ENCODE peak calls at places on chromosomes 5 and 9, in six cellular contexts. A, Y, U, P, X and Z are unnamed samples.

GRCh38 chr5:42889311-42889933 is 77.7 kb upstream of the SELENOP start:
- DNase-seq in A (peak), Y (peak), U (peak), P (peak), X (peak), Z (peak)

GRCh38 chr9:107249131-107249533 is 33.9 kb upstream of the RAD23B start:
- DNase-seq in A (no peak), Y (peak), U (no peak), P (no peak), X (no peak), Z (no peak)

GRCh38 chr9:99079542-99079941 is 25.4 kb upstream of the TGFBR1 start:
- DNase-seq in A (no peak), Y (no peak), U (no peak), P (no peak), X (no peak), Z (no peak)

GRCh38 chr5:73218552-73219171 is 45.7 kb downstream of the TMEM174 start:
- DNase-seq in A (no peak), Y (peak), U (no peak), P (peak), X (no peak), Z (no peak)

GRCh38 chr5:102627311-102627710 is 127.8 kb upstream of the PAM start:
- DNase-seq in A (no peak), Y (no peak), U (no peak), P (no peak), X (no peak), Z (no peak)

GRCh38 chr5:52469420-52469819 is 318.3 kb upstream of the ITGA1 start:
- DNase-seq in A (no peak), Y (no peak), U (no peak), P (no peak), X (no peak), Z (no peak)

GRCh38 chr9:6230037-6230778 is 14.6 kb downstream of the IL33 start:
- DNase-seq in A (no peak), Y (peak), U (no peak), P (no peak), X (no peak), Z (no peak)

GRCh38 chr9:100104314-100104713 is 5.3 kb downstream of the INVS start:
- DNase-seq in A (no peak), Y (peak), U (no peak), P (no peak), X (no peak), Z (no peak)

GRCh38 chr5:51386916-51387853 is 3.9 kb downstream of the ISL1 start:
- DNase-seq in A (no peak), Y (peak), U (peak), P (no peak), X (peak), Z (no peak)

GRCh38 chr9:89461302-89461701 is 36.6 kb downstream of the SEMA4D start:
- DNase-seq in A (no peak), Y (peak), U (no peak), P (no peak), X (no peak), Z (no peak)

GRCh38 chr5:71957431-71957934 is 149.8 kb upstream of the MAP1B start:
- DNase-seq in A (no peak), Y (no peak), U (no peak), P (no peak), X (no peak), Z (no peak)

GRCh38 chr5:109695005-109695926 is 5.5 kb downstream of the MAN2A1 start:
- DNase-seq in A (no peak), Y (no peak), U (no peak), P (no peak), X (no peak), Z (no peak)

GRCh38 chr5:171388816-171389168 is 1.1 kb downstream of the NPM1 start:
- DNase-seq in A (no peak), Y (no peak), U (no peak), P (no peak), X (no peak), Z (no peak)

GRCh38 chr9:7316967-7317366 is 482.6 kb downstream of the DMAC1 start:
- DNase-seq in A (no peak), Y (peak), U (no peak), P (no peak), X (no peak), Z (no peak)

GRCh38 chr5:102858221-102858620 is 103.1 kb downstream of the PAM start:
- DNase-seq in A (no peak), Y (peak), U (no peak), P (no peak), X (no peak), Z (no peak)

GRCh38 chr9:86040281-86041155 is 58.8 kb downstream of the GOLM1 start:
- DNase-seq in A (no peak), Y (no peak), U (no peak), P (no peak), X (no peak), Z (no peak)

GRCh38 chr5:53323943-53324642 is 156.3 kb upstream of the FST start:
- DNase-seq in A (no peak), Y (no peak), U (no peak), P (no peak), X (no peak), Z (no peak)

GRCh38 chr5:136276946-136277345 is 84.0 kb upstream of the SMIM32 start:
- DNase-seq in A (no peak), Y (no peak), U (no peak), P (no peak), X (no peak), Z (no peak)

GRCh38 chr9:95940265-95940664 is 64.8 kb downstream of the ERCC6L2 start:
- DNase-seq in A (no peak), Y (no peak), U (no peak), P (no peak), X (no peak), Z (no peak)

DNA sequence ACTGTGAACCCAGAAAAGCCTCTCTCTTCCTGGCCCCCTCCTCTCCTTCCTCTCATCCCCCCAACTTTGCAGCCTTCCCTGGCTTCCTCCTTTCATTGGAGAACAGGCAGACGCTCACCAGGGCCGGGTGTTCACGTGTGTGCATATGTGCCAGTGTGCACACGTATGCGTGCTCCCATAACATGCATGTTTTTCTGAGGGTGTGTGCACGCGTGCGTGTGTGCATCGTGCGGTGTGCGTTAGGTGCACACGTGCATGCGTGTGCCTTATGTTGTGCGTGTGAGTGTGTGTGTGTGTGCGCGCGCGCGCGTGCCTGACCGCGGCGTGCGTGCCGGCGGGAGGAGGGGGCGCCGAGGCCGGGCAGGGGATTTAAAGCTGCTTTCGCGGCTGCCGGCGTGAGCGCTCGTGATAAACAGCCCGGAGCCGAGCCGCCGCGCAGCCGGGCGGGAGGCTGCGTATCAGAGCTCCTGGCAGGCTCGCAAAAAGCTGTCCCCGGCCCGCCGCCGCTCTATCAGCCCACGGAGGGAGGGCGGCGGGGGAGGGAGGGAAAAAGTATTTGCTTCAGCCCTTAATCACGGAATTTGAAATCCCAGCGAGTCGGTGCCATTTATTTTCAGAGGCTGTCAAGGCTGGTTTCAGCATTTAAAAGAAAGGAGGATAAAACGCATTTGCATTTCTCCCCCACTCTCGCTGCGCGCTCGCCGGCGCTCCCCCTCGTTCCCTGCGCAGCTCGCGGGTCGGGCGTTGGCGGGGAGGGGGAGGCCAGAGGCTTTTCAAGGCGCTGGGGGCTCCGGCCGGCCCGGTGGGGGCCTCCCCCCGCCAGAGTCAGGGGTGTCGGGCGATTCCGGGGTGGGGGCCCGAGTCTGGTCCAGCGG is 183.9 kb downstream of the C9orf50 start:
- DNase-seq in A (no peak), Y (peak), U (peak), P (no peak), X (no peak), Z (peak)
- H3K27ac ChIP-seq in A (no peak), Y (no peak), U (peak), P (no peak), X (no peak), Z (peak)

DNA sequence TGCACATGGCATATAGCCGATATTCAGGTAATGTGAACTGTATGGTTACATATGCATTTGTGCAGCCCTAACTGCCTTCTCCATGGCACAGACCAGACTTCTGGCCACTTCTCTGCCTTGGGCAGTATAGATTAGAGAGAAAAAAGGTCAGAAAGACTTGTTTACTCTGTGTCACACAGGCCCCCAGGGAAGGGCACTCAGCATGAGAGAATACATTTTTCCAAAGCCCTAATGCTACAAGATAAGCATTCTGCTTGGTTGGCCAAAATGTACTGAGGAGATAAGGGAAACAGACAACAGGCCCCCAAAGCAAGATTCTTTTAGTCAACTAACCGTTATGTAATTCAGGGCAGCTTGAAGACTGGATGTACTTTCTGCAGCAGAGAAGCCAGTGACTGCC is 205.8 kb downstream of the NSG2 start:
- DNase-seq in A (no peak), Y (no peak), U (peak), P (no peak), X (no peak), Z (no peak)
- H3K27ac ChIP-seq in A (no peak), Y (no peak), U (peak), P (no peak), X (no peak), Z (no peak)

GRCh38 chr9:69214939-69215338 is 40.9 kb downstream of the TJP2 start:
- DNase-seq in A (no peak), Y (no peak), U (no peak), P (no peak), X (no peak), Z (no peak)

GRCh38 chr9:69211424-69212036 is 37.5 kb downstream of the TJP2 start:
- DNase-seq in A (no peak), Y (no peak), U (no peak), P (no peak), X (no peak), Z (no peak)

GRCh38 chr9:69215774-69216482 is 41.9 kb downstream of the TJP2 start:
- DNase-seq in A (no peak), Y (no peak), U (no peak), P (no peak), X (no peak), Z (no peak)

GRCh38 chr9:69218166-69218565 is 44.1 kb downstream of the TJP2 start:
- DNase-seq in A (no peak), Y (no peak), U (no peak), P (no peak), X (no peak), Z (no peak)

GRCh38 chr9:69213647-69214046 is 39.6 kb downstream of the TJP2 start:
- DNase-seq in A (no peak), Y (no peak), U (no peak), P (no peak), X (no peak), Z (no peak)
- H3K27ac ChIP-seq in A (no peak), Y (no peak), U (no peak), P (no peak), X (no peak), Z (no peak)

DNA sequence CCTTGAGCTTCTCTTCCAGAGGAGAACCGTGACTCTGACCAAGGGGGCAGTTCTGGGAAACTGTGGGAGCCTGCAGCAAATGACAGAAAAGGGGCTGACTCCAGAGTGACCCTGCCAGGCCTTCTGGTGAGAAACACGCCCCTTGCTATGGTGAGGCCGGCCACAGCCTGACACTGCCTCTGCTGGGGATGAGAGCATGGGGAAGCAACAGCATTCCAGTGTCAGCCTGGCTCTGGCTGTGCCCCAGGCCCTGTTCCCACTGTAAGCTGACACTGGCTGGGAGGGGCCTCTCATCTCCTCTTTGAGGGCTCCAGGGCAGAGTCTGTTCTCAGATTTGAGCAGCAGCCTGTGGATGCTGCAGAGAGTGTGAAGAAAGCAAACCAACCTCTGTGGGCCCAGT is 180.0 kb upstream of the IL12B start:
- DNase-seq in A (no peak), Y (peak), U (peak), P (no peak), X (peak), Z (no peak)
- H3K27ac ChIP-seq in A (no peak), Y (no peak), U (no peak), P (no peak), X (no peak), Z (no peak)

DNA sequence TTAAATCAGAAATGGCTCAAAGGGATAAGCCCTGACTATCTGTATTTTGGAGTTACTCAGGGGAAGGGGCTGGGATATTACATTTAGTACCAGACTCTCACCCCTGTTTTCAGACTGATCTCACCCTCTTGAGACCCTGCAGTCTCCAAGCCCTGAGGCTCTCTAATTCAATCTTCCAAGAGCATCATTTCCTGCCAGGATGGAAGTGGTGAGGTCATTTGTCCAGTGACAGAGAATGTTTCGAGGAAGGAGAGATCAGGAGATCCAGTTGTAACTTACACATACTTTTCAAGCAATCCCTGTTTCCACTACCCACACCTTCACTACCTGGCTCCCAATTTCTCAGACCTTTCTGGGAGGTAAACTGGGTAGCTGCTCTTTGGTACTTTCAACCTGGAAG is 295.5 kb upstream of the EFNA5 start:
- DNase-seq in A (no peak), Y (peak), U (peak), P (no peak), X (no peak), Z (no peak)
- H3K27ac ChIP-seq in A (no peak), Y (no peak), U (peak), P (no peak), X (no peak), Z (no peak)

GRCh38 chr9:136792321-136793062 is 1.3 kb downstream of the TMEM141 start:
- DNase-seq in A (no peak), Y (no peak), U (no peak), P (no peak), X (no peak), Z (no peak)
- H3K27ac ChIP-seq in A (peak), Y (no peak), U (no peak), P (peak), X (no peak), Z (no peak)

GRCh38 chr5:138370537-138370936 is 18.1 kb downstream of the KDM3B start:
- DNase-seq in A (no peak), Y (no peak), U (no peak), P (no peak), X (no peak), Z (no peak)

GRCh38 chr5:138369249-138369648 is 16.8 kb downstream of the KDM3B start:
- DNase-seq in A (no peak), Y (no peak), U (no peak), P (no peak), X (no peak), Z (no peak)

GRCh38 chr5:138371454-138371853 is 19.0 kb downstream of the KDM3B start:
- DNase-seq in A (no peak), Y (peak), U (no peak), P (no peak), X (no peak), Z (no peak)

GRCh38 chr5:138372225-138372624 is 19.7 kb downstream of the KDM3B start:
- DNase-seq in A (no peak), Y (no peak), U (no peak), P (no peak), X (no peak), Z (no peak)

GRCh38 chr5:138369706-138370105 is 17.2 kb downstream of the KDM3B start:
- DNase-seq in A (no peak), Y (no peak), U (no peak), P (no peak), X (no peak), Z (no peak)
- H3K27ac ChIP-seq in A (no peak), Y (no peak), U (no peak), P (no peak), X (no peak), Z (no peak)

GRCh38 chr5:5188377-5189020 is 48.4 kb downstream of the ADAMTS16 start:
- DNase-seq in A (no peak), Y (no peak), U (no peak), P (no peak), X (no peak), Z (no peak)
- H3K27ac ChIP-seq in A (no peak), Y (no peak), U (no peak), P (no peak), X (no peak), Z (no peak)

GRCh38 chr5:177503351-177504085 is 6.1 kb downstream of the DOK3 start:
- DNase-seq in A (no peak), Y (no peak), U (no peak), P (no peak), X (no peak), Z (no peak)
- H3K27ac ChIP-seq in A (no peak), Y (no peak), U (no peak), P (no peak), X (no peak), Z (no peak)

GRCh38 chr5:142697846-142698245 is 12.0 kb upstream of the FGF1 start:
- DNase-seq in A (no peak), Y (no peak), U (no peak), P (no peak), X (no peak), Z (no peak)
- H3K27ac ChIP-seq in A (no peak), Y (no peak), U (peak), P (no peak), X (no peak), Z (peak)